ENCODE peak calls at places on chromosomes 11 and 22, in five cellular contexts. S is uterus, P is heart left ventricle, Y is spleen, R is IMR-90. C is an unnamed sample.

GRCh38 chr11:100827934-100828661 is 141.0 kb downstream of the ARHGAP42 start:
- DNase-seq in S (no peak), P (no peak), Y (no peak), R (peak; percentile 84), C (peak; percentile 18)

GRCh38 chr11:104623518-104623917 is 274.7 kb downstream of the CASP12 start:
- DNase-seq in S (no peak), P (no peak), Y (no peak), R (peak; percentile 70), C (no peak)

GRCh38 chr22:23233746-23234408 is 53.6 kb downstream of the BCR start:
- DNase-seq in S (peak; percentile 37), P (peak; percentile 54), Y (no peak), R (peak; percentile 92), C (peak; percentile 73)

GRCh38 chr22:27888310-27888709 is 30.7 kb downstream of the PITPNB start:
- DNase-seq in S (no peak), P (no peak), Y (no peak), R (no peak), C (no peak)

GRCh38 chr11:4577761-4578160 is 3.8 kb upstream of the OR52I2 start:
- DNase-seq in S (no peak), P (no peak), Y (no peak), R (no peak), C (no peak)

GRCh38 chr11:279040-279965 is 1.1 kb downstream of the NLRP6 start:
- DNase-seq in S (no peak), P (peak; percentile 16), Y (peak; percentile 91), R (no peak), C (peak; percentile 1)

GRCh38 chr11:64234840-64235379 is 526 bp downstream of the VEGFB start:
- DNase-seq in S (no peak), P (peak; percentile 59), Y (peak; percentile 93), R (no peak), C (peak; percentile 72)

GRCh38 chr11:108601150-108601549 is 7.6 kb upstream of the EXPH5 start:
- DNase-seq in S (no peak), P (no peak), Y (no peak), R (peak; percentile 24), C (no peak)

GRCh38 chr22:47781427-47782111 is 1019.1 kb downstream of the TBC1D22A start:
- DNase-seq in S (no peak), P (no peak), Y (peak; percentile 37), R (no peak), C (no peak)

GRCh38 chr11:79417069-79417920 is 23.5 kb downstream of the TENM4 start:
- DNase-seq in S (no peak), P (no peak), Y (no peak), R (peak; percentile 28), C (no peak)

GRCh38 chr11:67040147-67040546 is 16.5 kb upstream of the RHOD start:
- DNase-seq in S (no peak), P (no peak), Y (no peak), R (no peak), C (no peak)

GRCh38 chr11:15300282-15300681 is 185.6 kb downstream of the INSC start:
- DNase-seq in S (no peak), P (no peak), Y (no peak), R (no peak), C (no peak)

GRCh38 chr22:48423481-48423901 is 1404.2 kb downstream of the BRD1 start:
- DNase-seq in S (no peak), P (no peak), Y (no peak), R (no peak), C (no peak)

GRCh38 chr11:35160902-35161585 is 22.1 kb downstream of the CD44 start:
- DNase-seq in S (no peak), P (no peak), Y (no peak), R (no peak), C (no peak)

GRCh38 chr11:77067776-77068460 is 1.1 kb downstream of the CAPN5 start:
- DNase-seq in S (no peak), P (no peak), Y (no peak), R (no peak), C (no peak)

GRCh38 chr22:19271856-19272535 is 19.5 kb downstream of the CLTCL1 start:
- DNase-seq in S (no peak), P (no peak), Y (no peak), R (peak; percentile 74), C (peak; percentile 49)

GRCh38 chr11:92384316-92384715 is 159.7 kb downstream of the FAT3 start:
- DNase-seq in S (no peak), P (no peak), Y (no peak), R (peak; percentile 60), C (no peak)

GRCh38 chr11:16632295-16633200 is 105.9 kb upstream of the C11orf58 start:
- DNase-seq in S (no peak), P (no peak), Y (no peak), R (peak; percentile 21), C (no peak)

GRCh38 chr11:23280088-23280487 is 419.8 kb upstream of the CCDC179 start:
- DNase-seq in S (no peak), P (no peak), Y (no peak), R (peak; percentile 76), C (no peak)

GRCh38 chr11:60899021-60899936 is 7.1 kb downstream of the PRPF19 start:
- DNase-seq in S (no peak), P (no peak), Y (no peak), R (peak; percentile 73), C (peak; percentile 24)

GRCh38 chr11:25037431-25037830 is 540.6 kb downstream of the LUZP2 start:
- DNase-seq in S (no peak), P (no peak), Y (no peak), R (no peak), C (no peak)

GRCh38 chr22:43182118-43182517 is 4.8 kb downstream of the TTLL12 start:
- DNase-seq in S (no peak), P (no peak), Y (no peak), R (no peak), C (no peak)

GRCh38 chr11:44562836-44563460 is 2.5 kb upstream of the CD82 start:
- DNase-seq in S (no peak), P (no peak), Y (no peak), R (no peak), C (no peak)

GRCh38 chr11:44561275-44561781 is 4.1 kb upstream of the CD82 start:
- DNase-seq in S (no peak), P (no peak), Y (no peak), R (peak; percentile 39), C (no peak)

GRCh38 chr11:44564198-44564597 is 1.3 kb upstream of the CD82 start:
- DNase-seq in S (peak; percentile 39), P (no peak), Y (no peak), R (peak; percentile 28), C (peak; percentile 89)

GRCh38 chr11:44563716-44564115 is 1.7 kb upstream of the CD82 start:
- DNase-seq in S (no peak), P (no peak), Y (no peak), R (peak; percentile 81), C (no peak)

DNA sequence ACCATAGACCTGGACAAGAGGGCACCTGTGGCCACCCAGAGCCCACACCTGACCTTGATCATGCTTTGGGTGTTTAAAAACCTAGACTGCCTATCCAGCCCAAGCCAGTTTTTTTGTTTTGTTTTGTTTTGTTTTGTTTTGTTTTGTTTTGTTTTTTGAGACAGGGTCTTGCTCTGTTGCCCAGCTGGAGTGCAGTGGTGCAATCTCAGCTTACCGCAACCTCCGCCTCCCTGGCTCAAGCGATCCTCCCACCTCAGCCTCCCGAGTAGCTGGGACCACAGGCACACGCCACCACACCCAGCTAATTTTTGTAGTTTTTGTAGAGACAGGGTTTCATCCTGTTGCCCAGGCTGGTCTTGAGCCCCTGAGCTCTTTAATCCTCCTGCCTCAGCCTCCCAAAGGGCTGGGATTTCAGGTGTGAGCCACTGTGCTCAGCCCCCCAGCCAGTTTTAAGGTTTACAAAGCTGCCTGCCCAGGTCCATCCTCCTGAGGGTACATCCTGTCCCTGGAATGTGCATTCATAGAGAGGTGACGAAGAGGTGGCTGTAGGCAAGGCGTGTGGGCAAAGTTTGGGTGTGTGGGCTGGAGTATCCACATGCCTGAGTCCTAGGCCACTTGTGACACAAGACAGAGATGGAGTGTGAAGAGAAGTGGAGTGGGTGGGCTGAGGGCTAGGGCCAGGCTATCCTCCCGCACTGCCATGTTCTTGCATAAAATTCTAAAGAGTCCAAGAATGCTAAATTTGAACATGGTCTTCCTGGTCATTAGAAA is 3.3 kb upstream of the CD82 start:
- DNase-seq in S (no peak), P (no peak), Y (no peak), R (no peak), C (no peak)
- H3K4me3 ChIP-seq in S (no peak overlapping the region), P (no peak overlapping the region), Y (no peak overlapping the region), R (no peak overlapping the region), C (no peak overlapping the region)

DNA sequence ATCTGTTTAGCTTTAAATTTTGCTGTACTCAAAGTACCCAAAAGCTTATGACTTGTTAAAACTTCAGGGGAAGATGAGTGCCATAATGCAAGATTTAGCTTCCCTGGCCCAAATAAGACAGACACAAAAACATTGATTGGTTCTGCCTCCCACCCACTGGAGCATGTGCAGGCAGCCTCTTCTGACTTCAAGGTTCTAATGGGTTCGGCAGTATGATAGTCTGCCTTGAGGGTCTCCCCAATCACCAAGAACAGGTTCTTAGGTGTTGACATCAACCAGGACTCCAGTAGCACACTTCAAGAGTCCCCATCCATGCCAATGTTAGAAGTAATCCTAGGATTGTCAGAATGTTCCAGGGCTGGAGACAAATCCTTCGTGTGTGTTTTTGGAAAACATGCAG is 12.5 kb downstream of the EIF4G2 start:
- DNase-seq in S (no peak), P (no peak), Y (no peak), R (no peak), C (no peak)
- TF ChIP-seq POLR2A in S (no peak), P (no peak), Y (no peak), R (no peak), C (no peak)

DNA sequence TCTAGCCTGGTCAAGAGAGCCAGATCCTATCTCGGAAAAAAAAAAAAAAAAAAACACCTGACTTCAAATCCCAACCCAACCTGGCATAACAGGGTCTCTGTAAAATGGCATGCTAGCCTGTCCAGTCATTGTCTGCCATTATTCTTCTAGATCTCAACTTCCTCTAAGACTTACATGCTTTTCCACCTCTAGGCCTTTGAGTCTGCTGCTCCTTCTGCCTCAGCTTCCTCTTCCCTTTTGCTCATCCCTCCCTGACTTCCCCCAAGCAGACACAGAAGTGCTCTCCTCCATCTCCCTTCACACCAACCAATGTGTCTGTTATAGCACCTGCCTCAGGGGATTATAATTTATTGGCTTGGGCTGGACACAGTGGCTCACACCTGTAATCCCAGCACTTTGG is 7.8 kb downstream of the STK33 start:
- DNase-seq in S (no peak), P (no peak), Y (no peak), R (no peak), C (no peak)
- H3K4me3 ChIP-seq in S (no peak overlapping the region), P (no peak overlapping the region), Y (no peak overlapping the region), R (no peak overlapping the region), C (no peak overlapping the region)

DNA sequence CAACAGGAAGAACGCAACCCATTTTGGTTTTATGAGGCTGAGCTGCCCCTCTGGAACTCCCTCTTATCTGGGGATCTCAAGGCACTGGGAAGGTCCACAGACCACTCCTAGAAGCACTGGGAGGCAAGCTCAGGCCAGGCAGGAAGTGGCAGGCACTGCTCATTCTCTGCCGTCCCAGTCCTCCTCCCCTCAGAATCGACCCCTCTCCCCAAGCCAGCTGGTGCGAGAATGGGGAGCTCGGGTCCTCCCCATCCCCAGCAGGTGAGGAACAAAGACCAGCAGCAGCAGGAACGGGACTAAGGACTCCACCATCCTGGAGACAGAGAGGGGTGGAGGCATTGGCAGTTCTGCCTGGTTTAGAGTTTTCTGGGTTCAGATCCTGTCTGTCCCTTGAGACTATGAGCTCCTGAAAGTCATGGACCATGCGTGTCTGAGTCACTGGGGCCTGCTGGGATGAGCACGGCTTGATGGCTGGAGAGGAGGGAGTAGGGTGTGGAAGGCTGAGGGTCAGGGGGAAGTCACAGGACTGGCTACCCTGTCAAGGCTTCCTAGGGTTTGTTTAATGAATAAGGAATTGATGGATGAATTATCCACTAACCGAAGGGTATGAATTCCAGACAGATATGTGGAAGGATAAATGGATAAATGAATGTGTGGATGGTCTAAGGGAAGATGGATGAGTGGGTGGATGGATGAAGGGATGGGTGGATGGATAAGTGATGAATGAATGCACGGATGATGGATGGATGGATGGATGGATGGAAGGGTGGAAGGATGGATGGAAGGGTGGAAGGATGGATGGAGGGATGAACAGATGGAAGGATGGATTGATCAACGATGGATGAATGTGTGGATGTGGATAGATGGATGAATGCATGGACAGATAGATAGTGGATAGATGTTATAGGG is 6.4 kb downstream of the MYEOV start:
- DNase-seq in S (no peak), P (no peak), Y (no peak), R (peak; percentile 61), C (no peak)
- TF ChIP-seq POLR2A in S (no peak), P (no peak), Y (no peak), R (no peak), C (no peak)